ENCODE peak calls at places on chromosomes 12 and 14, in five cellular contexts. N is gastrocnemius medialis, K is fibroblast of lung, F is adipocyte, X is heart right ventricle. B is an unnamed sample. For H3K9me3, the result is how much of the 10 kb centered on the place peaks cover.

GRCh38 chr14:37587881-37588666 is 7.0 kb downstream of the FOXA1 start:
- DNase-seq in N (no peak), K (no peak), F (no peak), X (no peak), B (peak)

GRCh38 chr14:33165144-33165925 is 226.7 kb downstream of the NPAS3 start:
- DNase-seq in N (no peak), K (no peak), F (peak), X (no peak), B (no peak)

GRCh38 chr12:118098456-118098855 is 5.4 kb downstream of the VSIG10 start:
- DNase-seq in N (no peak), K (no peak), F (no peak), X (no peak), B (no peak)

GRCh38 chr14:102971314-102971713 is 48.9 kb downstream of the AMN start:
- DNase-seq in N (no peak), K (no peak), F (no peak), X (no peak), B (no peak)

GRCh38 chr12:98453070-98453469 is 62.3 kb upstream of the TMPO start:
- DNase-seq in N (no peak), K (no peak), F (no peak), X (no peak), B (no peak)

GRCh38 chr12:87813476-87814234 is 215.5 kb downstream of the C12orf50 start:
- DNase-seq in N (no peak), K (peak), F (peak), X (no peak), B (no peak)

GRCh38 chr12:45409966-45410365 is 194.1 kb downstream of the ANO6 start:
- DNase-seq in N (peak), K (peak), F (peak), X (no peak), B (peak)

GRCh38 chr14:92426237-92426636 is 87.3 kb upstream of the RIN3 start:
- DNase-seq in N (no peak), K (peak), F (peak), X (no peak), B (no peak)

GRCh38 chr14:93114713-93115068 is 1.0 kb downstream of the ITPK1 start:
- DNase-seq in N (peak), K (no peak), F (peak), X (peak), B (peak)

GRCh38 chr14:31858868-31859267 is 218.2 kb upstream of the ARHGAP5 start:
- DNase-seq in N (no peak), K (peak), F (peak), X (no peak), B (no peak)

GRCh38 chr14:54189358-54190354 is 207.2 kb upstream of the CDKN3 start:
- DNase-seq in N (no peak), K (peak), F (peak), X (no peak), B (no peak)

GRCh38 chr12:115370650-115371049 is 686.7 kb upstream of the TBX3 start:
- DNase-seq in N (no peak), K (no peak), F (no peak), X (no peak), B (no peak)

GRCh38 chr12:9361879-9362326 is 153.7 kb upstream of the PZP start:
- DNase-seq in N (no peak), K (no peak), F (no peak), X (no peak), B (no peak)

GRCh38 chr14:60089201-60089600 is 2.5 kb upstream of the PCNX4 start:
- DNase-seq in N (no peak), K (no peak), F (no peak), X (no peak), B (no peak)

GRCh38 chr12:77189463-77189862 is 124.1 kb upstream of the E2F7 start:
- DNase-seq in N (no peak), K (peak), F (peak), X (no peak), B (no peak)

GRCh38 chr12:68580911-68581310 is 29.8 kb upstream of the RAP1B start:
- DNase-seq in N (no peak), K (no peak), F (no peak), X (no peak), B (no peak)

GRCh38 chr12:76038176-76038575 is 6.6 kb upstream of the PHLDA1 start:
- DNase-seq in N (no peak), K (no peak), F (peak), X (no peak), B (no peak)

GRCh38 chr14:65491274-65491673 is 78.7 kb downstream of the FUT8 start:
- DNase-seq in N (no peak), K (no peak), F (no peak), X (no peak), B (no peak)

GRCh38 chr14:73102806-73103497 is 33.4 kb upstream of the PSEN1 start:
- DNase-seq in N (no peak), K (no peak), F (no peak), X (no peak), B (no peak)

GRCh38 chr12:45725631-45726593 is 3.6 kb upstream of the ARID2 start:
- DNase-seq in N (no peak), K (peak), F (peak), X (no peak), B (no peak)

GRCh38 chr12:97995578-97995977 is 519.8 kb upstream of the TMPO start:
- DNase-seq in N (no peak), K (no peak), F (no peak), X (no peak), B (no peak)

GRCh38 chr12:27970981-27971489 is 1.5 kb downstream of the PTHLH start:
- DNase-seq in N (no peak), K (peak), F (no peak), X (no peak), B (peak)

GRCh38 chr12:51773145-51773869 is 75.2 kb downstream of the FIGNL2 start:
- DNase-seq in N (no peak), K (peak), F (peak), X (no peak), B (no peak)

GRCh38 chr12:132998742-132999141 is 12.6 kb downstream of the ZNF26 start:
- DNase-seq in N (no peak), K (no peak), F (no peak), X (no peak), B (no peak)
- H3K9me3 ChIP-seq in N (half or more), K (under half), F (half or more), X (under half), B (under half)

GRCh38 chr12:92389466-92389865 is 243.8 kb upstream of the BTG1 start:
- DNase-seq in N (no peak), K (no peak), F (no peak), X (no peak), B (no peak)
- H3K9me3 ChIP-seq in N (under half), K (under half), F (under half), X (under half), B (under half)

DNA sequence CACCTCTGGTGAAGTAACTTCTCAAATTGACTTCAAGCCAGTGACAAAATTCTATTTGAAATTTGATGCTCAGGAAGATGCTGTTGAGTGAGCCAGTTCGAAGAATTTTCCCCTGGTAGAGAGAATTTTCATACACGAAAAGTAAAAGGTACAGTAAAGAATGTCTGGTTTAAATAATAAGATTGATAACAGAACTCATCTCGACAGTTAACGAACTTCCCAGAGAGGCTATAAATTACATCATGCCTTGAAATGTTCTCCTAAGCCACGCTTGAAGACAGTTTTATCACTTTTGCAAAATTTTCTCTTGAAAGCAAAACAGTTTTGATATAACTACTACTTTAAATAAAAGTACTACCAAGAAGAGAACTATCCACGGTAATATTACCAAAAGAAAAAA is 14.4 kb upstream of the OR11G2 start:
- DNase-seq in N (no peak), K (no peak), F (no peak), X (no peak), B (no peak)
- H3K9me3 ChIP-seq in N (under half), K (under half), F (under half), X (under half), B (under half)

GRCh38 chr12:112755507-112755906 is 36.0 kb upstream of the RPH3A start:
- DNase-seq in N (no peak), K (no peak), F (no peak), X (no peak), B (no peak)

GRCh38 chr12:112761366-112761986 is 30.1 kb upstream of the RPH3A start:
- DNase-seq in N (no peak), K (no peak), F (peak), X (no peak), B (no peak)

GRCh38 chr12:112756918-112757317 is 34.6 kb upstream of the RPH3A start:
- DNase-seq in N (no peak), K (no peak), F (no peak), X (no peak), B (no peak)

GRCh38 chr12:112762753-112763152 is 28.8 kb upstream of the RPH3A start:
- DNase-seq in N (no peak), K (no peak), F (no peak), X (no peak), B (no peak)

DNA sequence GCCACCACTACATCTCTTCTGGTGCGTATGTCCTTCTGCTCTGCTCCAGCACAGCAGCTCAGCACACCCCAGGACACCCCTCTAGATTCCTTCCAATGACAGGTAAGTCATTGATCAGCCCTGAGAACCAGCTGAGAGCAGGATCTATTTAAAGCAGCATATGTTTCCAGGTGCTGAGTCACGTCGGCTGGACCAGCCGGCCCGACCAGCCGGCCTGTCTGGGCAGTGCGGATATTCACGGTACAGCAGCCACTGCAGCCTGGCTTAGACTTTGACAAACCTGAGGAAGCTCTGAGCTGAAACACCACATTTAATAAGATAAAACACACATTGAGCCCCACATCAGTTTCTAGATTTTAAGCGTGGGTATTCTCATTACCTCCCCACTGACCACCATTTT is 31.8 kb upstream of the RPH3A start:
- DNase-seq in N (no peak), K (no peak), F (no peak), X (no peak), B (no peak)
- H3K9me3 ChIP-seq in N (under half), K (under half), F (under half), X (under half), B (under half)

GRCh38 chr12:34333337-34333736 is 311.0 kb downstream of the ALG10 start:
- DNase-seq in N (no peak), K (no peak), F (no peak), X (no peak), B (no peak)
- H3K9me3 ChIP-seq in N (under half), K (under half), F (under half), X (under half), B (under half)

DNA sequence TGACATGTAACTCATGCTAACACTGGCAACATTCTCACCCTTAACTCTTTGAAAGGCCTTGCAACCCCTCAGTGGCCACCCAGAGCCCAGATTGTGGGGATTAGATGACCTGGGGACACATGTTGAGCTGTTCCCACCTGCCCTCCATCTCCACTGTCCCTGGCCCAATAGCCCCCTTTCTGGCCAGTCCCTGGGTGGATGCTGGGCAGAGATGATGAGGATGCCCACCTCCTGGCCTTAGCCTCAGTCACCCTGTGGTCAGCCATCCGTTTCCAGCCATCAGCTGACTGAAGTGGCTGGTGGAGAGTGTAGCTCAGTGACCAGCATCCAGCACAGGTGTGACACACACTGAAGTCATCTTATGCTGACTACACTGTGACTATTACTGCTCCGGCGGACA is 4.7 kb downstream of the ANHX start:
- DNase-seq in N (no peak), K (no peak), F (no peak), X (no peak), B (no peak)
- H3K9me3 ChIP-seq in N (under half), K (under half), F (under half), X (under half), B (under half)

DNA sequence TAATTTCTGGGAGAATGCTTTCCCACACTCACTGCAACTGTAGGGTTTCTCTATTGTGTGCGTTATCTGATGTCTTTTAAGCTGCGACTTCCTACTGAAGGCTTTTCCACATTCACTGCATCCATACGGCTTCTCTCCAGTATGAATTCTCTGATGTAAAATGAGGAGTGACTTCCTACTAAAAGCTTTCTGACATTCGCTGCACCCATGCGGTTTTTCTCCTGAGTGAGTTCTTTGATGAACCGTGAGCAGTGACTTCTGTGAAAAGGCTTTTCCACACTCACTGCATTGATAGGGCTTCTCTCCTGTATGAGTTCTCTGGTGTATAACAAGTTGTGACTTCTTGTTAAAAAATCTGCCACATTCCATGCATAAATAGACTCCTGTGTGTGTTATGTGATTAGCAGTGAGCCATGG is 29.7 kb downstream of the ZNF605 start:
- DNase-seq in N (no peak), K (no peak), F (no peak), X (no peak), B (no peak)
- H3K9me3 ChIP-seq in N (half or more), K (under half), F (half or more), X (under half), B (under half)

GRCh38 chr14:104263671-104264358 is 125.4 kb downstream of the KIF26A start:
- DNase-seq in N (no peak), K (no peak), F (no peak), X (no peak), B (no peak)
- H3K9me3 ChIP-seq in N (under half), K (under half), F (under half), X (under half), B (under half)

GRCh38 chr12:69766260-69766659 is 27.6 kb downstream of the RAB3IP start:
- DNase-seq in N (no peak), K (no peak), F (no peak), X (no peak), B (no peak)
- H3K9me3 ChIP-seq in N (under half), K (under half), F (under half), X (under half), B (under half)